ENCODE peak calls at places on chromosomes 13 and 19, in seven cellular contexts. I is adipocyte, E is uterus, V is cardiac muscle cell, W is astrocyte, U is IMR-90, Y is left ventricle myocardium inferior. H is an unnamed sample.

GRCh38 chr19:45472557-45473365 is 5.0 kb downstream of the FOSB start:
- DNase-seq in I (peak; percentile 65), E (no peak), V (no peak), W (no peak), U (no peak), Y (no peak), H (no peak)

GRCh38 chr13:111505175-111505777 is 184.8 kb downstream of the TEX29 start:
- DNase-seq in I (no peak), E (no peak), V (peak; percentile 67), W (no peak), U (no peak), Y (no peak), H (no peak)

GRCh38 chr19:20558571-20558970 is 7.0 kb downstream of the ZNF737 start:
- DNase-seq in I (no peak), E (no peak), V (no peak), W (no peak), U (no peak), Y (no peak), H (no peak)

GRCh38 chr19:13214036-13214730 is 64.0 kb downstream of the IER2 start:
- DNase-seq in I (no peak), E (no peak), V (no peak), W (no peak), U (no peak), Y (no peak), H (no peak)

GRCh38 chr19:42323852-42324654 is 1.4 kb upstream of the MEGF8 start:
- DNase-seq in I (no peak), E (no peak), V (no peak), W (no peak), U (no peak), Y (no peak), H (no peak)

GRCh38 chr19:34365463-34366401 is 736 bp downstream of the GPI start:
- DNase-seq in I (peak; percentile 60), E (peak; percentile 23), V (peak; percentile 47), W (peak; percentile 23), U (peak; percentile 32), Y (peak; percentile 57), H (no peak)

GRCh38 chr19:19710506-19710905 is 22.4 kb downstream of the ZNF14 start:
- DNase-seq in I (no peak), E (no peak), V (no peak), W (no peak), U (no peak), Y (no peak), H (no peak)

GRCh38 chr13:106295971-106296370 is 239.5 kb downstream of the EFNB2 start:
- DNase-seq in I (no peak), E (no peak), V (no peak), W (no peak), U (no peak), Y (no peak), H (no peak)

DNA sequence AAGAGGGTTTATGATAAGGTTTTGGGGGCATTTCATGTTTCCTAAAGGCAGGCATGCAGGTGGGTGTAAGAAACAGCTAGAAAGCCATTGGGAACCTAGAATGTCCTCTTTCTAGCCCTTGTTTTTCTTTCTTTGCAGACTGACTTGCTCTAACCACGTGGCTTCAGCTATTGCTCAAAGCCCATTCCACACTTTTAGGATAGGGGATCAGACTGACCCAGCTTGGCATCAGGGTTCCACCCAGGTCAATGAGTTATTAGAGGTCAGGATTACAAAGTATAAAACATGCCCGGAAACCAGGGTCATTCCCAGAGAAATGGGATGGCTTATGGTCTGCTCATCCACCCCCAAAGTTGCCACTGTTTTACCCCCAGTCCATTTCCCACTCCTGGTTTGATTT is 16.8 kb downstream of the PHF11 start:
- DNase-seq in I (no peak), E (no peak), V (no peak), W (no peak), U (no peak), Y (no peak), H (no peak)
- H3K36me3 ChIP-seq in I (peaks cover 45% of the 10 kb centered on the region), E (no peaks in the 10 kb centered on the region), V (no peaks in the 10 kb centered on the region), W (peaks cover 5% of the 10 kb centered on the region), U (peaks cover 17% of the 10 kb centered on the region), Y (peaks cover 52% of the 10 kb centered on the region), H (peaks cover 84% of the 10 kb centered on the region)

GRCh38 chr13:50129923-50130685 is 114.9 kb downstream of the KCNRG start:
- DNase-seq in I (peak; percentile 63), E (peak; percentile 59), V (peak; percentile 35), W (no peak), U (no peak), Y (peak; percentile 37), H (no peak)
- H3K4me1 ChIP-seq in I (peaks cover 36% of the 10 kb centered on the region), E (no peaks in the 10 kb centered on the region), V (peaks cover 14% of the 10 kb centered on the region), W (peaks cover 34% of the 10 kb centered on the region), U (peaks cover 6% of the 10 kb centered on the region), Y (peaks cover 52% of the 10 kb centered on the region), H (peaks cover 66% of the 10 kb centered on the region)

DNA sequence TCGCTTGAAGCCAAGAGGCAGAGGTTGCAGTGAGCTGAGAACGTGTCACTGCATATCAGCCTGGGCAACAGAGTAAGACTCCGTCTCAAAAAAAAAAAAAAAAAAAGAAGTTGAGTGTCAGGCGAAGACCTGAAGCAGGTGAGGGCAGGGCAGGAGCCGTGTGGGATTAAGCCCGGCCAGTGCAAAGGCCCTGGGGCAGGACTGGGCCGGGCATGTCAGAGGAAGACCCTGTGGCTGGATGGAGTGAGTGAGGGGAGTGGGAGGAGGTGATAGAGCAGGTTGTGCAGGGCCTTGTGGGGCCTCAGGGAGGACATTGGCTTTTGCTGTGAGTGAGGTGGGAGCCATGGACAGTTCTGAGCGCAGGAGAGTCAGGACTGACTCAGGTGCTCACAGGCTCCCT is 47.9 kb downstream of the TMED1 start:
- DNase-seq in I (no peak), E (no peak), V (no peak), W (no peak), U (no peak), Y (no peak), H (no peak)
- H3K36me3 ChIP-seq in I (peaks cover 79% of the 10 kb centered on the region), E (no peaks in the 10 kb centered on the region), V (peaks cover 34% of the 10 kb centered on the region), W (peaks cover 25% of the 10 kb centered on the region), U (peaks cover 63% of the 10 kb centered on the region), Y (peaks cover 99% of the 10 kb centered on the region), H (peaks cover 100% of the 10 kb centered on the region)

DNA sequence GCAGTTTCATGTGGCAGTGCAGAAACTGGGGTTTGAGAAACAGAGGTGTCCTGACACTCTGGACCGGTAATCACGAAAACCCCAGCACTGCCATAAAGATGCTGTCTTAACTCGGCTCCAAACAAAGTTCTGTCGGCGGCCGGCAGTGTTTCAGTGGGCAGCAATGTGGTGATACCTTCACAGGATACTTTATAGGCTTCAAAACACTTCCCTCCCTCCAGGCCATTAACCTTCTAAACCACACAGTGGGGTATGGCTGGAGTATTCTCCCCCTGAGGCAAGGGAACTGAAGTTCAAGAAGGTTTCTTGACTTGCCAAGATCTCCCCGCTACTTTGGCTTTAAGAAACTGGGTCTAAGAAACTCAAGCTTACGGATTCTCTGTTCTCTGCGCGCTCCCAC is 1.1 kb downstream of the RUBCNL start:
- DNase-seq in I (no peak), E (no peak), V (no peak), W (no peak), U (no peak), Y (no peak), H (no peak)
- H3K4me1 ChIP-seq in I (peaks cover 25% of the 10 kb centered on the region), E (no peaks in the 10 kb centered on the region), V (no peaks in the 10 kb centered on the region), W (peaks cover 7% of the 10 kb centered on the region), U (no peaks in the 10 kb centered on the region), Y (peaks cover 13% of the 10 kb centered on the region), H (peaks cover 34% of the 10 kb centered on the region)

GRCh38 chr19:2759965-2760364 is 20.1 kb upstream of the SLC39A3 start:
- DNase-seq in I (no peak), E (no peak), V (no peak), W (no peak), U (no peak), Y (no peak), H (no peak)
- H3K36me3 ChIP-seq in I (peaks cover 78% of the 10 kb centered on the region), E (no peaks in the 10 kb centered on the region), V (peaks cover 25% of the 10 kb centered on the region), W (peaks cover 6% of the 10 kb centered on the region), U (peaks cover 75% of the 10 kb centered on the region), Y (peaks cover 99% of the 10 kb centered on the region), H (peaks cover 44% of the 10 kb centered on the region)

GRCh38 chr19:7260161-7260560 is 34.1 kb downstream of the INSR start:
- DNase-seq in I (no peak), E (no peak), V (no peak), W (no peak), U (no peak), Y (no peak), H (no peak)
- H3K4me1 ChIP-seq in I (peaks cover 11% of the 10 kb centered on the region), E (peaks cover 6% of the 10 kb centered on the region), V (peaks cover 5% of the 10 kb centered on the region), W (peaks cover 2% of the 10 kb centered on the region), U (peaks cover 2% of the 10 kb centered on the region), Y (peaks cover 90% of the 10 kb centered on the region), H (peaks cover 28% of the 10 kb centered on the region)

DNA sequence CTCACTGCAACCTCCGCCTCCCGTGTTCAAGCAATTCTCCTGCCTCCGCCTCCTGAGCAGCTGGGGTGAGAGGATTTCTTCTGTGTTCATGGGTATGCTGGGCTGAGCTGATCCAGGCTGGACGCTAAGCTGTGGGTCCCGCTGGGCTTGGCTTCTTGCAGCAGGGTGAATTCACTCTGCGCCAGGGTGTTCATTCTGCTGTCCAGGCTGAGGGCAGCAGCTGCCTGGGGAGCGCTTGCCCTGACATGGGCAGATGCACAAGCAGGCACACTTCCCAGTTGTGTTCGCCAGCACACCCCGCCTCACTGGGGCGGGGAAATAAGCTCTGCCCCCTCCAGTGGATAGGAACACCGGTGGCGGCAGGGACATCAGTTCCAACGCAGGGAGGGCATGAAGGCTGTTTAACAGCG is 7.3 kb upstream of the INAFM1 start:
- DNase-seq in I (no peak), E (no peak), V (no peak), W (no peak), U (no peak), Y (no peak), H (no peak)
- H3K36me3 ChIP-seq in I (peaks cover 58% of the 10 kb centered on the region), E (no peaks in the 10 kb centered on the region), V (peaks cover 13% of the 10 kb centered on the region), W (peaks cover 19% of the 10 kb centered on the region), U (peaks cover 48% of the 10 kb centered on the region), Y (peaks cover 90% of the 10 kb centered on the region), H (peaks cover 51% of the 10 kb centered on the region)

DNA sequence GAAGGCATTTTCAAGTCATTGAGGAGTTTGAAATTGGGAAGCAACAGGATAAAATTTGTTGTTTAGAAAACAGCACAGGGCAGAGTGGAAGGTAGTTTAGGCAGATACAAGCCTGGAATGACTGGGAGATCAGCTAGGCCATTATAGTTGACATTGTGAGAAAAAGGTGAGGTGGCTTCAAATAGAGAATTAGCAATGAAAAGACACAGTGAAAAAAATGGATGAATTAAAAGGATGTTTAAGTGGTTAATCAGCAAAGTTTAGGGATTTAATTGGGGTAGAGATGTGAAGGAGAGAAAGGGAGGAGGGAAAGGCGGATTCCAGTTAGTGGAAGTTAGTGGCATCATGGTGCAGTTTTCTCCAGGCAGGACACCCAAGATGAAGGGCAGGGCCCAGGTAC is 570.5 kb upstream of the GPC6 start:
- DNase-seq in I (no peak), E (no peak), V (no peak), W (no peak), U (no peak), Y (no peak), H (no peak)
- H3K4me1 ChIP-seq in I (no peaks in the 10 kb centered on the region), E (no peaks in the 10 kb centered on the region), V (no peaks in the 10 kb centered on the region), W (no peaks in the 10 kb centered on the region), U (no peaks in the 10 kb centered on the region), Y (no peaks in the 10 kb centered on the region), H (no peaks in the 10 kb centered on the region)

GRCh38 chr13:72852207-72852606 is 70.3 kb downstream of the PIBF1 start:
- DNase-seq in I (no peak), E (no peak), V (no peak), W (no peak), U (no peak), Y (no peak), H (no peak)
- H3K36me3 ChIP-seq in I (peaks cover 25% of the 10 kb centered on the region), E (no peaks in the 10 kb centered on the region), V (no peaks in the 10 kb centered on the region), W (peaks cover 2% of the 10 kb centered on the region), U (peaks cover 14% of the 10 kb centered on the region), Y (peaks cover 55% of the 10 kb centered on the region), H (peaks cover 6% of the 10 kb centered on the region)